ENCODE peak calls at places on chromosomes 3 and 15, in four cellular contexts. One of them, this sample, is unnamed.

GRCh38 chr3:195069501-195070251 is 201.3 kb downstream of the XXYLT1 start:
- DNase-seq in progenitor cell of endocrine pancreas: no peak
- DNase-seq in stimulated activated CD8-positive, alpha-beta memory T cell treated with anti-CD3 and anti-CD28 coated beads, Interleukin-7, amount 100 ng/mL, for 4 hours: no peak
- DNase-seq in islet precursor cell: no peak
- DNase-seq in this sample: no peak

GRCh38 chr3:54432975-54433374 is 310.6 kb downstream of the CACNA2D3 start:
- DNase-seq in progenitor cell of endocrine pancreas: no peak
- DNase-seq in stimulated activated CD8-positive, alpha-beta memory T cell treated with anti-CD3 and anti-CD28 coated beads, Interleukin-7, amount 100 ng/mL, for 4 hours: no peak
- DNase-seq in islet precursor cell: no peak
- DNase-seq in this sample: no peak

GRCh38 chr15:99998661-99999101 is 265.4 kb upstream of the LYSMD4 start:
- DNase-seq in progenitor cell of endocrine pancreas: no peak
- DNase-seq in stimulated activated CD8-positive, alpha-beta memory T cell treated with anti-CD3 and anti-CD28 coated beads, Interleukin-7, amount 100 ng/mL, for 4 hours: no peak
- DNase-seq in islet precursor cell: peak; percentile 93
- DNase-seq in this sample: no peak

GRCh38 chr15:39454189-39454986 is 126.5 kb upstream of the THBS1 start:
- DNase-seq in progenitor cell of endocrine pancreas: no peak
- DNase-seq in stimulated activated CD8-positive, alpha-beta memory T cell treated with anti-CD3 and anti-CD28 coated beads, Interleukin-7, amount 100 ng/mL, for 4 hours: no peak
- DNase-seq in islet precursor cell: no peak
- DNase-seq in this sample: no peak

GRCh38 chr15:63492541-63493077 is 11.8 kb upstream of the USP3 start:
- DNase-seq in progenitor cell of endocrine pancreas: no peak
- DNase-seq in stimulated activated CD8-positive, alpha-beta memory T cell treated with anti-CD3 and anti-CD28 coated beads, Interleukin-7, amount 100 ng/mL, for 4 hours: no peak
- DNase-seq in islet precursor cell: peak; percentile 36
- DNase-seq in this sample: no peak

GRCh38 chr3:124881976-124882697 is 5.0 kb downstream of the ITGB5 start:
- DNase-seq in progenitor cell of endocrine pancreas: no peak
- DNase-seq in stimulated activated CD8-positive, alpha-beta memory T cell treated with anti-CD3 and anti-CD28 coated beads, Interleukin-7, amount 100 ng/mL, for 4 hours: no peak
- DNase-seq in islet precursor cell: no peak
- DNase-seq in this sample: no peak

GRCh38 chr3:18153571-18154173 is 271.5 kb downstream of the SATB1 start:
- DNase-seq in progenitor cell of endocrine pancreas: no peak
- DNase-seq in stimulated activated CD8-positive, alpha-beta memory T cell treated with anti-CD3 and anti-CD28 coated beads, Interleukin-7, amount 100 ng/mL, for 4 hours: no peak
- DNase-seq in islet precursor cell: no peak
- DNase-seq in this sample: no peak

GRCh38 chr15:100030586-100031249 is 297.5 kb upstream of the LYSMD4 start:
- DNase-seq in progenitor cell of endocrine pancreas: no peak
- DNase-seq in stimulated activated CD8-positive, alpha-beta memory T cell treated with anti-CD3 and anti-CD28 coated beads, Interleukin-7, amount 100 ng/mL, for 4 hours: no peak
- DNase-seq in islet precursor cell: no peak
- DNase-seq in this sample: no peak

GRCh38 chr3:197889204-197889930 is 60.6 kb upstream of the RPL35A start:
- DNase-seq in progenitor cell of endocrine pancreas: no peak
- DNase-seq in stimulated activated CD8-positive, alpha-beta memory T cell treated with anti-CD3 and anti-CD28 coated beads, Interleukin-7, amount 100 ng/mL, for 4 hours: no peak
- DNase-seq in islet precursor cell: peak; percentile 84
- DNase-seq in this sample: no peak

GRCh38 chr15:27457766-27458165 is 486.8 kb downstream of the GABRG3 start:
- DNase-seq in progenitor cell of endocrine pancreas: no peak
- DNase-seq in stimulated activated CD8-positive, alpha-beta memory T cell treated with anti-CD3 and anti-CD28 coated beads, Interleukin-7, amount 100 ng/mL, for 4 hours: no peak
- DNase-seq in islet precursor cell: no peak
- DNase-seq in this sample: no peak

GRCh38 chr15:67241132-67241855 is 13.2 kb downstream of the AAGAB start:
- DNase-seq in progenitor cell of endocrine pancreas: no peak
- DNase-seq in stimulated activated CD8-positive, alpha-beta memory T cell treated with anti-CD3 and anti-CD28 coated beads, Interleukin-7, amount 100 ng/mL, for 4 hours: no peak
- DNase-seq in islet precursor cell: peak; percentile 56
- DNase-seq in this sample: no peak

GRCh38 chr15:71085809-71086208 is 29.5 kb upstream of the THSD4 start:
- DNase-seq in progenitor cell of endocrine pancreas: no peak
- DNase-seq in stimulated activated CD8-positive, alpha-beta memory T cell treated with anti-CD3 and anti-CD28 coated beads, Interleukin-7, amount 100 ng/mL, for 4 hours: no peak
- DNase-seq in islet precursor cell: peak; percentile 43
- DNase-seq in this sample: no peak

GRCh38 chr3:194723846-194724618 is 38.3 kb downstream of the FAM43A start:
- DNase-seq in progenitor cell of endocrine pancreas: no peak
- DNase-seq in stimulated activated CD8-positive, alpha-beta memory T cell treated with anti-CD3 and anti-CD28 coated beads, Interleukin-7, amount 100 ng/mL, for 4 hours: no peak
- DNase-seq in islet precursor cell: peak; percentile 89
- DNase-seq in this sample: no peak

GRCh38 chr3:126956866-126957650 is 25.9 kb upstream of the PLXNA1 start:
- DNase-seq in progenitor cell of endocrine pancreas: no peak
- DNase-seq in stimulated activated CD8-positive, alpha-beta memory T cell treated with anti-CD3 and anti-CD28 coated beads, Interleukin-7, amount 100 ng/mL, for 4 hours: no peak
- DNase-seq in islet precursor cell: peak; percentile 66
- DNase-seq in this sample: no peak

GRCh38 chr3:116291141-116291540 is 154.1 kb downstream of the LSAMP start:
- DNase-seq in progenitor cell of endocrine pancreas: no peak
- DNase-seq in stimulated activated CD8-positive, alpha-beta memory T cell treated with anti-CD3 and anti-CD28 coated beads, Interleukin-7, amount 100 ng/mL, for 4 hours: no peak
- DNase-seq in islet precursor cell: no peak
- DNase-seq in this sample: no peak

GRCh38 chr3:162512488-162512887 is 1015.9 kb downstream of the OTOL1 start:
- DNase-seq in progenitor cell of endocrine pancreas: no peak
- DNase-seq in stimulated activated CD8-positive, alpha-beta memory T cell treated with anti-CD3 and anti-CD28 coated beads, Interleukin-7, amount 100 ng/mL, for 4 hours: no peak
- DNase-seq in islet precursor cell: no peak
- DNase-seq in this sample: no peak

GRCh38 chr15:22945071-22945470 is 35.1 kb downstream of the CYFIP1 start:
- DNase-seq in progenitor cell of endocrine pancreas: no peak
- DNase-seq in stimulated activated CD8-positive, alpha-beta memory T cell treated with anti-CD3 and anti-CD28 coated beads, Interleukin-7, amount 100 ng/mL, for 4 hours: no peak
- DNase-seq in islet precursor cell: no peak
- DNase-seq in this sample: no peak

GRCh38 chr15:34584321-34584668 is 844 bp upstream of the GOLGA8B start:
- DNase-seq in progenitor cell of endocrine pancreas: no peak
- DNase-seq in stimulated activated CD8-positive, alpha-beta memory T cell treated with anti-CD3 and anti-CD28 coated beads, Interleukin-7, amount 100 ng/mL, for 4 hours: no peak
- DNase-seq in islet precursor cell: no peak
- DNase-seq in this sample: no peak

GRCh38 chr15:88580532-88580931 is 34.1 kb upstream of the DET1 start:
- DNase-seq in progenitor cell of endocrine pancreas: no peak
- DNase-seq in stimulated activated CD8-positive, alpha-beta memory T cell treated with anti-CD3 and anti-CD28 coated beads, Interleukin-7, amount 100 ng/mL, for 4 hours: no peak
- DNase-seq in islet precursor cell: no peak
- DNase-seq in this sample: no peak

GRCh38 chr3:51539291-51539891 is 872 bp downstream of the RAD54L2 start:
- DNase-seq in progenitor cell of endocrine pancreas: no peak
- DNase-seq in stimulated activated CD8-positive, alpha-beta memory T cell treated with anti-CD3 and anti-CD28 coated beads, Interleukin-7, amount 100 ng/mL, for 4 hours: peak; percentile 19
- DNase-seq in islet precursor cell: peak; percentile 74
- DNase-seq in this sample: no peak

GRCh38 chr3:197511130-197511529 is 44.6 kb downstream of the BDH1 start:
- DNase-seq in progenitor cell of endocrine pancreas: no peak
- DNase-seq in stimulated activated CD8-positive, alpha-beta memory T cell treated with anti-CD3 and anti-CD28 coated beads, Interleukin-7, amount 100 ng/mL, for 4 hours: no peak
- DNase-seq in islet precursor cell: peak; percentile 70
- DNase-seq in this sample: no peak

GRCh38 chr3:153768559-153769469 is 352.4 kb upstream of the ARHGEF26 start:
- DNase-seq in progenitor cell of endocrine pancreas: peak; percentile 12
- DNase-seq in stimulated activated CD8-positive, alpha-beta memory T cell treated with anti-CD3 and anti-CD28 coated beads, Interleukin-7, amount 100 ng/mL, for 4 hours: peak; percentile 27
- DNase-seq in islet precursor cell: peak; percentile 68
- DNase-seq in this sample: no peak

GRCh38 chr3:154243353-154243752 is 80.9 kb downstream of the DHX36 start:
- DNase-seq in progenitor cell of endocrine pancreas: no peak
- DNase-seq in stimulated activated CD8-positive, alpha-beta memory T cell treated with anti-CD3 and anti-CD28 coated beads, Interleukin-7, amount 100 ng/mL, for 4 hours: no peak
- DNase-seq in islet precursor cell: no peak
- DNase-seq in this sample: no peak

GRCh38 chr3:102536479-102536878 is 101.7 kb downstream of the ZPLD1 start:
- DNase-seq in progenitor cell of endocrine pancreas: no peak
- DNase-seq in stimulated activated CD8-positive, alpha-beta memory T cell treated with anti-CD3 and anti-CD28 coated beads, Interleukin-7, amount 100 ng/mL, for 4 hours: no peak
- DNase-seq in islet precursor cell: no peak
- DNase-seq in this sample: no peak

GRCh38 chr15:74200394-74200793 is 2.2 kb downstream of the STRA6 start:
- DNase-seq in progenitor cell of endocrine pancreas: no peak
- DNase-seq in stimulated activated CD8-positive, alpha-beta memory T cell treated with anti-CD3 and anti-CD28 coated beads, Interleukin-7, amount 100 ng/mL, for 4 hours: no peak
- DNase-seq in islet precursor cell: no peak
- DNase-seq in this sample: no peak

GRCh38 chr15:47484119-47484518 is 233.2 kb upstream of the SEMA6D start:
- DNase-seq in progenitor cell of endocrine pancreas: no peak
- DNase-seq in stimulated activated CD8-positive, alpha-beta memory T cell treated with anti-CD3 and anti-CD28 coated beads, Interleukin-7, amount 100 ng/mL, for 4 hours: no peak
- DNase-seq in islet precursor cell: no peak
- DNase-seq in this sample: no peak